ENCODE peak calls at places on chromosomes 16 and 17, in five cellular contexts. R, E, I, N and F are unnamed samples.

GRCh38 chr16:55562936-55563335 is 3.5 kb upstream of the CAPNS2 start:
- DNase-seq in N (no peak), I (no peak), E (no peak), R (peak; percentile 43), F (no peak)

GRCh38 chr17:81060416-81060815 is 25.5 kb downstream of the BAIAP2 start:
- DNase-seq in I (no peak), N (no peak), E (no peak), R (no peak), F (no peak)

GRCh38 chr16:2385441-2385840 is 43.8 kb upstream of the CCNF start:
- DNase-seq in R (peak; percentile 27), E (no peak), N (no peak), I (no peak), F (no peak)

GRCh38 chr16:12255919-12256665 is 279.6 kb downstream of the SNX29 start:
- DNase-seq in N (no peak), E (no peak), I (no peak), R (no peak), F (no peak)

GRCh38 chr16:9248162-9248561 is 156.7 kb downstream of the HAPSTR1 start:
- DNase-seq in I (no peak), E (no peak), N (no peak), R (no peak), F (no peak)

GRCh38 chr16:61421111-61421510 is 615.1 kb downstream of the CDH8 start:
- DNase-seq in I (no peak), N (no peak), E (no peak), R (no peak), F (no peak)

GRCh38 chr17:56638536-56639177 is 45.2 kb downstream of the NOG start:
- DNase-seq in N (no peak), I (no peak), R (no peak), E (no peak), F (no peak)

GRCh38 chr17:4766705-4767104 is 5.0 kb upstream of the TM4SF5 start:
- DNase-seq in R (no peak), I (no peak), E (no peak), N (no peak), F (no peak)

GRCh38 chr17:40176409-40177110 is 710 bp upstream of the RAPGEFL1 start:
- DNase-seq in I (peak; percentile 33), R (no peak), N (no peak), E (no peak), F (no peak)

GRCh38 chr17:76537578-76538280 is at the start of gene CYGB:
- DNase-seq in E (no peak), R (no peak), I (no peak), N (no peak), F (peak; percentile 91)

GRCh38 chr16:50114357-50115129 is 38.6 kb upstream of the TENT4B start:
- DNase-seq in E (no peak), I (no peak), R (no peak), N (no peak), F (no peak)

GRCh38 chr16:74252329-74252728 is 44.3 kb upstream of the PSMD7 start:
- DNase-seq in R (no peak), N (no peak), I (no peak), E (no peak), F (no peak)

GRCh38 chr17:10205549-10206185 is 7.3 kb upstream of the GAS7 start:
- DNase-seq in N (peak; percentile 30), I (no peak), R (no peak), E (no peak), F (no peak)

DNA sequence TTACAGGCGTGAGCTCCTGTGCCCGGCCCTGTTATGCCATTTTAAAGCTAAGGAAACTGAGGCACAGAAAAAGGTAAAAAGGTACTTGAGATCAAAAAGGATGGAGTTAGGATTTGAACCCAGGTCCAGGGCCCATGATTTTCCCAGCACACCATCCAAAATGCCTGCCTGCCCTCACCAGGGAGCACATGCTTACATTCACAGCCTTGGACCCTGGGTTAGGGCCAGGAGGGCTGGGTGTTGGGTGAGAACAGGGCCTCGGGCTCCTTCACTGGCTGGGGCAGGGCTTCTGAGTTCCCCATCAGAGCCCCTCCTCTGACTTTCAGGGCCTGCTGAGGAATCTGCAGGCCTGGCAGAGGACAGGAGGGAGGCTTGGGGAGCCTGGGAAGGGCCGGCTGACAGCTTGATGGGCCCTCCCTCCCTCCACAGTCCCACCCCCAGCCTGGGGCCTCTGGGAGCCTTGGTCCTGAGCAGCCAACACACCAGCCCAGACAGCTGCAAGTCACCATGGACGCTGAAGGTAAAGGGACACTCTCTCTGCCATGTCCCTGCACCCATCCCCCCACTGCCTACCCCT is at the start of gene QPRT:
- DNase-seq in N (no peak), I (peak; percentile 86), R (peak; percentile 22), E (peak; percentile 85), F (peak; percentile 91)
- TF ChIP-seq MXI1 in N (no peak), I (no peak), R (no peak), E (no peak), F (peak; percentile 56)

DNA sequence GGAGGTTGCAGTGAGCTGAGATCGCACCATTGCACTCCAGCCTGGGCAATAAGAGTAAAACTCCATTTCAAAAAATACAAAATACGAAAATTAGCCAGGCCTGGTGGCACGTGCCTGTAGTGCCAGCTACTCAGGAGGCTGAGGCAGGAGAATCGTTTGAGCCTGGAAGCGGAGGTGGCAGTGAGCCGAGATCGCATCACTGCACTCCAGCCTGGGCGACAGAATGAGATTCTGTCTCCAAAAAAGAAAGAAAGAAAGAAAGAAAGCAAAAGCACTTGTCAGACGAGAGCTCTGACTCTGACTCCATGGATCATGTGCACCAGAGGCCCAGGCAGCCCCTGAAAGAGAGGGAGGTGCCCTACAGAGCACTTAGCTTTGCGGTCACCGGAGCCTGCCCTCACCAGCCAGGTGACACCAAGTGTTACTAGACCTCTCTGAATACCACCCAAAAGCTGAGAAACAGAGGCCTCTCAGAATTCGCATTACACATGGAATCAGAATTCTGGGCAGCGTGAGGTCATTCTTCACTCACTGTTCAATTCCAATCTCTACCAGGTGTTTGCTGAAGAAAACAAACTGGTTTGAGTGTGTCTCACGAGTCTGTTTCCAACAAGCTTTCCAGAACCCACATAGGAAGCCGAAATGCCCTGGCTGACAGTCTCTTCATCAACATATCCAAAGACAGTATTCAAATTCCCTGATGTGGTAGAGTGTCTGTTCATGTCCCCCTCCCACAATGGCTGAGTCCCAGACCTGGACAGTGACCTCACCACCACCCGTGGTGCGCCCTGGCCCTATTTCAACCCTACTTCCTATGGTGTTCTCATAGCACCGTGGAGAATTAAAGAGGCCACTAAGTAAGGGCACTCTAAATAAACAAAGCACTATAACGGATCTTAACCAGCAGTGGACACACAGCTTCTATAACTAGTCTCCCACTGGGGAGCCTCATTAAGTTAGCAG is 1.5 kb downstream of the FLCN start:
- DNase-seq in R (peak; percentile 44), I (no peak), E (peak; percentile 22), N (no peak), F (no peak)
- TF ChIP-seq MXI1 in R (no peak), I (no peak), E (no peak), N (no peak), F (no peak)

GRCh38 chr17:43906951-43907424 is 348 bp downstream of the MPP2 start:
- DNase-seq in R (no peak), E (no peak), N (no peak), I (peak; percentile 23), F (no peak)
- TF ChIP-seq MXI1 in R (no peak), E (no peak), N (no peak), I (no peak), F (peak; percentile 4)

GRCh38 chr17:82603981-82604448 is 44.2 kb downstream of the WDR45B start:
- DNase-seq in R (peak; percentile 38), N (no peak), E (no peak), I (no peak), F (peak; percentile 37)
- TF ChIP-seq MXI1 in R (no peak), N (no peak), E (no peak), I (no peak), F (no peak)

GRCh38 chr17:63190821-63191220 is 224.8 kb downstream of the TANC2 start:
- DNase-seq in R (no peak), N (no peak), E (no peak), I (no peak), F (no peak)

GRCh38 chr17:63181856-63182255 is 215.8 kb downstream of the TANC2 start:
- DNase-seq in N (no peak), R (no peak), E (no peak), I (no peak), F (no peak)

GRCh38 chr17:63189930-63190329 is 223.9 kb downstream of the TANC2 start:
- DNase-seq in R (no peak), E (no peak), N (no peak), I (no peak), F (no peak)

GRCh38 chr17:63189082-63189481 is 223.0 kb downstream of the TANC2 start:
- DNase-seq in I (no peak), N (no peak), R (peak; percentile 78), E (no peak), F (no peak)

DNA sequence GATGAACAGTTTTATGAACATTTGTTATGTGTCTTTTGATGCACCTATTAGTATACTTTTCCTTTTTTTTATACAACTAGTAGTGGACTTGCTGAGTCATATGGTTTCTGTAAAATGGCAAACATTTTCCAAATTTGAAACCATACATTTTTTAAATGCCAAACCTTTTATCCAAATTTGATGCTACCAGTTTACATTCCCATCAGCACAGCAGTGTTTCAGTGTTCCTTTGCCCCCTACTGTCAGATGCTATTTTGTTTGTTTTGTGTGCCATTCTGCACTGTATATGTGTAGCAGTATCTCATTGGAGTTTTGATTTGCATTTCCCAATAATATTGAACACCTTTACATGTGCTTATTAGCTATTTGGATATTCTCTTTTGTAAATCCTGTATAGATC is 219.4 kb downstream of the TANC2 start:
- DNase-seq in R (no peak), N (no peak), I (no peak), E (no peak), F (no peak)
- TF ChIP-seq MXI1 in R (no peak), N (no peak), I (no peak), E (no peak), F (no peak)

DNA sequence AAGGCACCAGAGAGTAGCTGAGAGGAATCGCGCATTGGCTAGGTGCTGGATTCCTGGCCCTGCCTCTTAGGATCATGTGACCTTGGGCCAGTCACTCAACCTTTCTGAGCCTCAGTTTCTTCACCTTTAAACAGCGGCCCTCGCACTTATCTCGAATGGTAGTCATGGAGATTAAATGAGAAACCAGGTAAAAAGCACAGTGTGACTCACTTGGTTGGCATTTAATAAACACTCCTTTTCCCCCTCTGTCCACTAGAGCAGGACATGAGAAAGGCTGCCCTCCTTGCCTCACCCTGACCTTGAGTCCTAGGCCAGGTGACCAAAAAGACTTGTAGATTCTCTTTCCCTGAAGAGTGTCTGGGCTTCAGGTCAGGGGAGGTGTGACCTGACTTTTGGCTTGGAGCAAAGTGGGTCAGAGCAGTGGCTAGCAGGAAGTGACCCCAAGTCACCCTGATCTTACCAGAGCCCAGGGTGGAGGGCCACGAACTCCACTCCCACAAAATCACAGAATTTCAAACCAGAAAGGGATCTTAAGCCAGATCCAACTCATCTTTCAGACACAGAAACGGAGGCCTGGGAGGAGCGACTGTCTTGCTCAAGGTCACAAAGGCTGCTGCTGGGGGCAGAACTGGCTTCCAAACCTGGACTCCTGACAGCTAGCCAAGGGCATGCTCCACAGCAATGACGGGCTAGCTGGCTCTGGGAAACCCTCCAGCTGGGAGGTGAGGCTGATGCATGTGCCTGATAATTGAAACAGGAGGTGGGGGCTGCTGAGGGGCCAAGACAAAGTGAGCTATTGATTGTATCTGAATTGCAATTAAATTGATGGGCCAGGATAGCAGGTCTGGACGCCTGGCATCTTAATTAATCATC is 65.2 kb downstream of the PIPOX start:
- DNase-seq in E (peak; percentile 25), N (no peak), R (no peak), I (no peak), F (peak; percentile 86)
- TF ChIP-seq MXI1 in E (no peak), N (no peak), R (no peak), I (no peak), F (peak; percentile 98)